ENCODE peak calls at places on chromosomes 7 and 10, in nine cellular contexts. E, D, F, G, P, B, X, W and A are unnamed samples.

GRCh38 chr7:114818501-114818900 is 103.4 kb upstream of the MDFIC start:
- DNase-seq in P (no peak), F (peak; percentile 53), W (no peak), B (no peak), G (no peak), X (no peak), E (peak; percentile 93), D (peak; percentile 18), A (no peak)

GRCh38 chr10:53650794-53651193 is 878.2 kb upstream of the MBL2 start:
- DNase-seq in E (peak; percentile 5), G (no peak), F (no peak), W (no peak), B (no peak), P (no peak), D (no peak), X (no peak), A (no peak)

GRCh38 chr7:108492742-108493141 is 33.2 kb downstream of the PNPLA8 start:
- DNase-seq in F (no peak), D (no peak), X (no peak), E (peak; percentile 25), W (no peak), P (no peak), G (no peak), B (no peak), A (no peak)

GRCh38 chr10:32409741-32410140 is 36.2 kb upstream of the CCDC7 start:
- DNase-seq in F (no peak), W (no peak), B (no peak), P (no peak), X (no peak), D (no peak), G (no peak), E (peak; percentile 54), A (no peak)

GRCh38 chr10:21531164-21531563 is 2.9 kb upstream of the MLLT10 start:
- DNase-seq in P (no peak), E (peak; percentile 39), G (no peak), F (no peak), B (no peak), W (no peak), D (no peak), X (no peak), A (peak; percentile 33)

GRCh38 chr10:108801775-108802516 is 1121.4 kb downstream of the XPNPEP1 start:
- DNase-seq in P (no peak), B (no peak), G (no peak), D (no peak), W (no peak), E (peak; percentile 56), X (no peak), F (peak; percentile 55), A (no peak)

GRCh38 chr7:2242541-2243482 is 786 bp downstream of the NUDT1 start:
- DNase-seq in G (no peak), F (no peak), P (peak; percentile 62), E (peak; percentile 29), B (no peak), W (no peak), X (no peak), D (no peak), A (peak; percentile 67)

GRCh38 chr10:52864459-52865106 is 92.0 kb upstream of the MBL2 start:
- DNase-seq in D (peak; percentile 91), P (no peak), F (peak; percentile 85), X (no peak), E (peak; percentile 99), B (no peak), W (no peak), G (no peak), A (no peak)

GRCh38 chr7:47648301-47648900 is 66.5 kb upstream of the TNS3 start:
- DNase-seq in F (no peak), X (no peak), B (no peak), P (no peak), D (no peak), E (no peak), G (no peak), W (no peak), A (no peak)

GRCh38 chr7:24826662-24827020 is 69.4 kb upstream of the GSDME start:
- DNase-seq in W (no peak), X (no peak), B (no peak), G (no peak), P (no peak), D (no peak), F (no peak), E (peak; percentile 50), A (no peak)

GRCh38 chr10:44209806-44210205 is 175.1 kb downstream of the CXCL12 start:
- DNase-seq in X (no peak), P (no peak), G (no peak), E (no peak), D (no peak), W (no peak), F (no peak), B (no peak), A (no peak)

GRCh38 chr10:97140284-97140846 is 45.4 kb downstream of the SLIT1 start:
- DNase-seq in X (no peak), F (no peak), D (no peak), W (no peak), B (no peak), G (no peak), E (no peak), P (no peak), A (no peak)

GRCh38 chr7:89771003-89771636 is 383.1 kb upstream of the STEAP1 start:
- DNase-seq in F (no peak), D (no peak), X (no peak), P (no peak), E (peak; percentile 2), B (peak; percentile 45), G (no peak), W (no peak), A (no peak)

GRCh38 chr10:3919676-3920308 is 134.8 kb upstream of the KLF6 start:
- DNase-seq in X (no peak), D (no peak), W (no peak), P (no peak), E (no peak), F (no peak), G (no peak), B (no peak), A (no peak)

GRCh38 chr7:47792521-47793121 is 155.6 kb downstream of the PKD1L1 start:
- DNase-seq in W (no peak), B (no peak), P (no peak), D (no peak), F (no peak), X (no peak), G (no peak), E (peak; percentile 48), A (peak; percentile 64)

GRCh38 chr10:5645375-5645774 is 21.0 kb downstream of the ASB13 start:
- DNase-seq in G (no peak), E (no peak), B (no peak), F (no peak), X (no peak), P (no peak), D (no peak), W (no peak), A (peak; percentile 26)

GRCh38 chr10:49518982-49519578 is 19.8 kb downstream of the ERCC6 start:
- DNase-seq in W (peak; percentile 8), G (no peak), B (peak; percentile 41), P (peak; percentile 27), F (no peak), X (no peak), D (no peak), E (peak; percentile 54), A (peak; percentile 50)

GRCh38 chr7:32868116-32868515 is 23.4 kb downstream of the KBTBD2 start:
- DNase-seq in B (peak; percentile 31), W (no peak), P (no peak), G (no peak), X (no peak), E (no peak), D (no peak), F (no peak), A (no peak)

GRCh38 chr7:116494472-116494871 is 5.1 kb upstream of the CAV2 start:
- DNase-seq in F (no peak), X (no peak), W (no peak), E (no peak), D (no peak), B (no peak), P (no peak), G (no peak), A (no peak)

GRCh38 chr10:49225218-49225876 is 37.2 kb upstream of the TMEM273 start:
- DNase-seq in P (no peak), F (no peak), B (no peak), D (no peak), G (no peak), W (no peak), X (peak; percentile 31), E (no peak), A (no peak)

GRCh38 chr10:46525824-46526681 is 30.4 kb downstream of the GPRIN2 start:
- DNase-seq in W (no peak), E (no peak), B (no peak), F (no peak), D (no peak), X (no peak), P (no peak), G (no peak), A (no peak)

GRCh38 chr7:31687024-31687423 is at the start of gene PPP1R17:
- DNase-seq in X (peak; percentile 21), G (no peak), D (no peak), F (no peak), E (no peak), P (peak; percentile 80), W (no peak), B (no peak), A (peak; percentile 17)

GRCh38 chr10:112383325-112383724 is 9.4 kb downstream of the ACSL5 start:
- DNase-seq in X (no peak), W (no peak), P (no peak), F (no peak), B (no peak), D (no peak), E (peak; percentile 59), G (no peak), A (no peak)

GRCh38 chr7:18901881-18902280 is 215.6 kb downstream of the TWIST1 start:
- DNase-seq in E (no peak), P (no peak), G (no peak), D (no peak), X (no peak), B (no peak), W (no peak), F (no peak), A (peak; percentile 57)

GRCh38 chr10:124524991-124525653 is 63.5 kb downstream of the LHPP start:
- DNase-seq in G (no peak), P (no peak), F (no peak), D (no peak), X (peak; percentile 73), W (no peak), E (peak; percentile 76), B (no peak), A (peak; percentile 10)

GRCh38 chr10:4512557-4513286 is 313.3 kb upstream of the AKR1E2 start:
- DNase-seq in E (peak; percentile 76), B (no peak), F (no peak), X (peak; percentile 40), W (peak; percentile 27), G (no peak), P (no peak), D (peak; percentile 17), A (peak; percentile 2)

GRCh38 chr10:119205926-119206602 is 1.3 kb upstream of the GRK5 start:
- DNase-seq in X (peak; percentile 80), E (no peak), B (peak; percentile 9), W (no peak), G (peak; percentile 19), F (no peak), D (no peak), P (peak; percentile 28), A (peak; percentile 15)

GRCh38 chr10:124864421-124865193 is 63.0 kb downstream of the ABRAXAS2 start:
- DNase-seq in G (no peak), E (peak; percentile 50), X (peak; percentile 77), P (no peak), D (no peak), W (no peak), F (no peak), B (no peak), A (peak; percentile 5)

GRCh38 chr10:110337906-110338305 is 33.2 kb upstream of the SMNDC1 start:
- DNase-seq in P (no peak), W (no peak), F (no peak), G (no peak), B (no peak), D (no peak), E (no peak), X (no peak), A (peak; percentile 6)

GRCh38 chr7:70711441-70711840 is 420.5 kb upstream of the GALNT17 start:
- DNase-seq in E (no peak), G (no peak), X (no peak), W (no peak), D (no peak), P (peak; percentile 10), F (no peak), B (peak; percentile 50), A (no peak)

GRCh38 chr10:74255214-74255613 is 104.2 kb downstream of the ADK start:
- DNase-seq in P (peak; percentile 7), F (no peak), E (peak; percentile 23), B (peak; percentile 2), D (no peak), W (no peak), X (no peak), G (no peak), A (peak; percentile 26)